ENCODE peak calls at places on chromosomes 3 and 15, in nine cellular contexts. One of them, this sample, is unnamed.

GRCh38 chr3:51819709-51820406 is 40.8 kb upstream of the IQCF6 start:
- DNase-seq in fibroblast of mammary gland: no peak
- DNase-seq in GM12865: peak
- DNase-seq in uterus: no peak
- DNase-seq in AG04450: no peak
- DNase-seq in WERI-Rb-1: peak
- DNase-seq in GM13976: peak
- DNase-seq in AG09309: no peak
- DNase-seq in lower lobe of right lung: no peak
- DNase-seq in this sample: no peak

GRCh38 chr3:79424811-79425210 is 343.0 kb downstream of the ROBO1 start:
- DNase-seq in GM12865: no peak
- DNase-seq in GM13976: no peak
- DNase-seq in uterus: no peak
- DNase-seq in lower lobe of right lung: no peak
- DNase-seq in WERI-Rb-1: no peak
- DNase-seq in fibroblast of mammary gland: no peak
- DNase-seq in AG09309: no peak
- DNase-seq in AG04450: no peak
- DNase-seq in this sample: no peak

GRCh38 chr15:71747128-71748083 is 62.9 kb upstream of the NR2E3 start:
- DNase-seq in AG09309: peak
- DNase-seq in lower lobe of right lung: no peak
- DNase-seq in GM12865: no peak
- DNase-seq in WERI-Rb-1: no peak
- DNase-seq in fibroblast of mammary gland: peak
- DNase-seq in uterus: no peak
- DNase-seq in GM13976: no peak
- DNase-seq in AG04450: peak
- DNase-seq in this sample: peak

GRCh38 chr15:88701561-88702095 is 62.8 kb downstream of the ISG20 start:
- DNase-seq in GM13976: peak
- DNase-seq in lower lobe of right lung: no peak
- DNase-seq in GM12865: peak
- DNase-seq in AG09309: no peak
- DNase-seq in WERI-Rb-1: no peak
- DNase-seq in uterus: no peak
- DNase-seq in fibroblast of mammary gland: no peak
- DNase-seq in AG04450: no peak
- DNase-seq in this sample: no peak

GRCh38 chr3:114872056-114872455 is 275.0 kb downstream of the ZBTB20 start:
- DNase-seq in uterus: no peak
- DNase-seq in lower lobe of right lung: no peak
- DNase-seq in AG04450: no peak
- DNase-seq in WERI-Rb-1: no peak
- DNase-seq in GM12865: no peak
- DNase-seq in GM13976: no peak
- DNase-seq in AG09309: no peak
- DNase-seq in fibroblast of mammary gland: peak
- DNase-seq in this sample: no peak

GRCh38 chr3:142209655-142210054 is 15.7 kb downstream of the GK5 start:
- DNase-seq in uterus: peak
- DNase-seq in AG04450: no peak
- DNase-seq in GM12865: no peak
- DNase-seq in WERI-Rb-1: no peak
- DNase-seq in fibroblast of mammary gland: peak
- DNase-seq in AG09309: peak
- DNase-seq in lower lobe of right lung: no peak
- DNase-seq in GM13976: no peak
- DNase-seq in this sample: no peak

GRCh38 chr15:94335616-94336015 is 104.3 kb downstream of the MCTP2 start:
- DNase-seq in uterus: no peak
- DNase-seq in GM13976: no peak
- DNase-seq in GM12865: no peak
- DNase-seq in AG09309: no peak
- DNase-seq in fibroblast of mammary gland: no peak
- DNase-seq in lower lobe of right lung: no peak
- DNase-seq in AG04450: no peak
- DNase-seq in WERI-Rb-1: no peak
- DNase-seq in this sample: no peak

GRCh38 chr3:187531831-187532230 is 138.4 kb downstream of the SST start:
- DNase-seq in GM13976: no peak
- DNase-seq in fibroblast of mammary gland: peak
- DNase-seq in uterus: no peak
- DNase-seq in WERI-Rb-1: no peak
- DNase-seq in GM12865: no peak
- DNase-seq in lower lobe of right lung: no peak
- DNase-seq in AG04450: no peak
- DNase-seq in AG09309: no peak
- DNase-seq in this sample: no peak

GRCh38 chr15:100191161-100191560 is 150.6 kb downstream of the ADAMTS17 start:
- DNase-seq in fibroblast of mammary gland: no peak
- DNase-seq in GM13976: no peak
- DNase-seq in GM12865: peak
- DNase-seq in AG09309: no peak
- DNase-seq in AG04450: no peak
- DNase-seq in WERI-Rb-1: no peak
- DNase-seq in uterus: no peak
- DNase-seq in lower lobe of right lung: no peak
- DNase-seq in this sample: no peak

GRCh38 chr3:112097378-112097777 is 11.2 kb downstream of the C3orf52 start:
- DNase-seq in AG04450: peak
- DNase-seq in WERI-Rb-1: no peak
- DNase-seq in GM12865: peak
- DNase-seq in GM13976: no peak
- DNase-seq in lower lobe of right lung: no peak
- DNase-seq in AG09309: peak
- DNase-seq in fibroblast of mammary gland: peak
- DNase-seq in uterus: no peak
- DNase-seq in this sample: peak

GRCh38 chr3:175121225-175121624 is 262.1 kb downstream of the NAALADL2 start:
- DNase-seq in GM12865: no peak
- DNase-seq in fibroblast of mammary gland: no peak
- DNase-seq in lower lobe of right lung: no peak
- DNase-seq in WERI-Rb-1: peak
- DNase-seq in AG09309: no peak
- DNase-seq in AG04450: no peak
- DNase-seq in GM13976: no peak
- DNase-seq in uterus: no peak
- DNase-seq in this sample: no peak
- TF ChIP-seq CTCF in GM12865: peak
- TF ChIP-seq CTCF in fibroblast of mammary gland: peak
- TF ChIP-seq CTCF in lower lobe of right lung: peak
- TF ChIP-seq CTCF in WERI-Rb-1: peak
- TF ChIP-seq CTCF in AG09309: peak
- TF ChIP-seq CTCF in AG04450: peak
- TF ChIP-seq CTCF in GM13976: no peak
- TF ChIP-seq CTCF in uterus: no peak
- TF ChIP-seq CTCF in this sample: peak

DNA sequence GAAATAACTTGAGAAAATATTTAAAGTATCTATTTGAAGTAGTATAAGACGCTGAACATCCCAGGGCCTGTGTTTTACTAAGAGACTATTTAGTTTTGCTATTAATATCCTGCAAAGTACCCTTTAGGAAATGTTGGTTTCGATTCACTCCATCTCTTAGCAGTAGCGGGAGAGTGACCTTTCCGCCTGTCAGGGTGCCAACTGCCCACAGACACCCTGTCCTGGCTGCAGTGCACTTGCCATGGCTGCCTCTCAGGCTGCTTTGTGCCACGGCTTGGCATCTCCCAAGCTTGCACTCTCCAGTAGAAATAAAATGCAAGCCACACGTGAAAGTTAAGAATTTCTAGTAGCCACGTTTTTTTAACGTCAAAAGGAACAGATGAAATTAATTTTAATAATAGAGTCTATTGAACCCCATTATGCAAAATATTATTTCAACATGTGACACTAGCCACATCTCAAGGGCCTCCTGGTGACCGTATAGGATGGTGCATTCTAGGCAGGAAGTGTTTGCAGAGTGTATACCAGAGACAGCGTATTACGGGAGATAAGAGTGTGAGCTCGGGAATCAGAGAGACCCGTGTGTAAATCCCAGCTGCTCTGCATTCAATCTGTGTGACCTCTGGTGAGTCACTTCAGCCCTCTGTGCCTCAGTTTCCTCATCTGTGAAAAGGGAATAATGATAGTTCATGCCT is 19.8 kb downstream of the ADAMTS9 start:
- DNase-seq in GM12865: no peak
- DNase-seq in fibroblast of mammary gland: no peak
- DNase-seq in lower lobe of right lung: peak
- DNase-seq in AG04450: no peak
- DNase-seq in uterus: no peak
- DNase-seq in AG09309: no peak
- DNase-seq in WERI-Rb-1: no peak
- DNase-seq in GM13976: no peak
- DNase-seq in this sample: no peak
- TF ChIP-seq CTCF in GM12865: no peak
- TF ChIP-seq CTCF in fibroblast of mammary gland: no peak
- TF ChIP-seq CTCF in lower lobe of right lung: no peak
- TF ChIP-seq CTCF in AG04450: no peak
- TF ChIP-seq CTCF in uterus: no peak
- TF ChIP-seq CTCF in AG09309: no peak
- TF ChIP-seq CTCF in WERI-Rb-1: no peak
- TF ChIP-seq CTCF in GM13976: no peak
- TF ChIP-seq CTCF in this sample: no peak

DNA sequence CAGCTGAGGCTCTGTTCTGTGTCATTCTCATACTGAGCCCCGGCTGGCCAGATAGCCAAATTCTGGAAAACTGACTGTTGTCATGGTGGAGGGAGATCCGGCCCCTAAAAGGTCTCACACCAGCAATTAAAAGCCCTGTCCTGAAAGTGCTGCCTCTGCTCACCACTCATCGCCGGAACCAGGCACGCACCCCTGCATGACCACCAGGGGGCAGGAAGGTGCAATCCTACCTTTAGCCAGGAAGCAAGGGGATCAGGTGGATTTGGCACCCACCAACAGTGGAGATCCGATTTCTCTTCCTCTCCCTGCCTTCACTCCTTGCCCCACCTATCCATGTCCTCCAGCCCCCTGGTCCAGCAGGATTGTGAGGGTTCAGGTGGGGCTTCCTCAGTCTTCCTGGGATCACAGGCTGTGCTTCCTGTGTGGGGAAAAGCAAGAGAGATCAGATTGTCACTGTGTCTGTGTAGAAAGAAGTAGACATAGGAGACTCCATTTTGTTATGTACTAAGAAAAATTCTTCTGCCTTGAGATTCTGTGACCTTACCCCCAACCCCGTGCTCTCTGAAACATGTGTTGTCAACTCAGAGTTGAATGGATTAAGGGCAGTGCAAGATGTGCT is 16.1 kb upstream of the CACNA2D2 start:
- DNase-seq in WERI-Rb-1: peak
- DNase-seq in uterus: peak
- DNase-seq in GM13976: peak
- DNase-seq in GM12865: peak
- DNase-seq in AG09309: no peak
- DNase-seq in lower lobe of right lung: peak
- DNase-seq in fibroblast of mammary gland: peak
- DNase-seq in AG04450: no peak
- DNase-seq in this sample: no peak
- TF ChIP-seq CTCF in WERI-Rb-1: peak
- TF ChIP-seq CTCF in uterus: peak
- TF ChIP-seq CTCF in GM13976: peak
- TF ChIP-seq CTCF in GM12865: peak
- TF ChIP-seq CTCF in AG09309: peak
- TF ChIP-seq CTCF in lower lobe of right lung: peak
- TF ChIP-seq CTCF in fibroblast of mammary gland: peak
- TF ChIP-seq CTCF in AG04450: peak
- TF ChIP-seq CTCF in this sample: peak

GRCh38 chr15:37980010-37980409 is 45.6 kb downstream of the TMCO5A start:
- DNase-seq in uterus: no peak
- DNase-seq in fibroblast of mammary gland: no peak
- DNase-seq in AG09309: no peak
- DNase-seq in lower lobe of right lung: no peak
- DNase-seq in GM12865: no peak
- DNase-seq in GM13976: no peak
- DNase-seq in AG04450: no peak
- DNase-seq in WERI-Rb-1: no peak
- DNase-seq in this sample: no peak

GRCh38 chr15:37978231-37978630 is 43.8 kb downstream of the TMCO5A start:
- DNase-seq in GM13976: no peak
- DNase-seq in WERI-Rb-1: no peak
- DNase-seq in GM12865: no peak
- DNase-seq in fibroblast of mammary gland: no peak
- DNase-seq in AG04450: no peak
- DNase-seq in uterus: no peak
- DNase-seq in lower lobe of right lung: no peak
- DNase-seq in AG09309: no peak
- DNase-seq in this sample: no peak

GRCh38 chr15:37984368-37984767 is 49.9 kb downstream of the TMCO5A start:
- DNase-seq in uterus: no peak
- DNase-seq in AG04450: no peak
- DNase-seq in GM13976: no peak
- DNase-seq in GM12865: no peak
- DNase-seq in WERI-Rb-1: no peak
- DNase-seq in fibroblast of mammary gland: no peak
- DNase-seq in AG09309: no peak
- DNase-seq in lower lobe of right lung: no peak
- DNase-seq in this sample: no peak

GRCh38 chr15:37979597-37979996 is 45.2 kb downstream of the TMCO5A start:
- DNase-seq in fibroblast of mammary gland: no peak
- DNase-seq in AG04450: no peak
- DNase-seq in lower lobe of right lung: no peak
- DNase-seq in uterus: no peak
- DNase-seq in GM13976: no peak
- DNase-seq in WERI-Rb-1: no peak
- DNase-seq in GM12865: no peak
- DNase-seq in AG09309: no peak
- DNase-seq in this sample: no peak

DNA sequence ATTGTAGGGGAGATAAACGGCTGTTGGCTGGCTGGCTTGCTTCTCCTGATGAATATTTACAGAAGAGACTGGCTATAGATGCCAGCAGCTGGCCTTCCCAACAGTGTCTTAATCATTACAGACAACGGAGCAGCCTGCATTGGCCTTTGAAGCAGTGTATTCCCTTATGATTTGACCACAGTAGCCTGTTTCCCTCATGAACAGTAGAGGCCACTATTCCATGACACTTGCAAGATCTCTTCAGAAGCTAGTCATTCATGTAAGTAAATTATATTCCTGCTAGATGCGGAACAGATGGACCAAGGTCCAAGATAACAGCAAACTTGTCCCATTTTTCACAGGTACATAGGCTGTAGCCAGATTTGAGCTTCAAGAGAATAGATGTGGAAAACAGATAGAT is 47.3 kb downstream of the TMCO5A start:
- DNase-seq in GM12865: peak
- DNase-seq in AG04450: no peak
- DNase-seq in WERI-Rb-1: peak
- DNase-seq in lower lobe of right lung: no peak
- DNase-seq in uterus: no peak
- DNase-seq in fibroblast of mammary gland: peak
- DNase-seq in AG09309: peak
- DNase-seq in GM13976: no peak
- DNase-seq in this sample: no peak
- TF ChIP-seq CTCF in GM12865: no peak
- TF ChIP-seq CTCF in AG04450: peak
- TF ChIP-seq CTCF in WERI-Rb-1: peak
- TF ChIP-seq CTCF in lower lobe of right lung: peak
- TF ChIP-seq CTCF in uterus: no peak
- TF ChIP-seq CTCF in fibroblast of mammary gland: peak
- TF ChIP-seq CTCF in AG09309: peak
- TF ChIP-seq CTCF in GM13976: no peak
- TF ChIP-seq CTCF in this sample: peak

This sample was measured in kidney epithelial cell.